ENCODE peak calls at places on chromosomes 13 and 19, in five cellular contexts. H is mucosa of gallbladder, F is T-helper 1 cell, Z is stromal cell of bone marrow, X is breast epithelium. D is an unnamed sample.

GRCh38 chr13:77545626-77546412 is 10.3 kb downstream of the SCEL start:
- DNase-seq in H (no peak), F (no peak), Z (no peak), X (no peak), D (no peak)

GRCh38 chr19:49064768-49065611 is at the start of gene NTF4:
- DNase-seq in X (peak), F (no peak), H (no peak), Z (no peak), D (no peak)

GRCh38 chr19:1445185-1445931 is 4.6 kb upstream of the APC2 start:
- DNase-seq in X (no peak), H (peak), Z (no peak), F (peak), D (no peak)

GRCh38 chr13:76852991-76853390 is 33.2 kb downstream of the KCTD12 start:
- DNase-seq in X (peak), H (no peak), Z (no peak), F (no peak), D (peak)

GRCh38 chr13:46507978-46508377 is 45.0 kb upstream of the LRCH1 start:
- DNase-seq in X (no peak), F (no peak), Z (no peak), H (no peak), D (no peak)

GRCh38 chr13:90299238-90299637 is 1048.2 kb upstream of the MIR17HG start:
- DNase-seq in F (no peak), X (no peak), H (no peak), Z (no peak), D (no peak)

GRCh38 chr13:78806457-78806856 is 147.5 kb upstream of the OBI1 start:
- DNase-seq in Z (no peak), H (no peak), F (no peak), X (no peak), D (no peak)

GRCh38 chr13:82654851-82655517 is 1227.3 kb downstream of the SLITRK1 start:
- DNase-seq in X (peak), Z (peak), H (peak), F (no peak), D (no peak)

GRCh38 chr19:13153627-13154240 is 3.5 kb downstream of the IER2 start:
- DNase-seq in H (no peak), X (peak), F (no peak), Z (no peak), D (no peak)

GRCh38 chr13:39835253-39835652 is 179.8 kb downstream of the COG6 start:
- DNase-seq in H (no peak), X (no peak), F (no peak), Z (peak), D (no peak)

GRCh38 chr19:23310729-23311211 is 60.6 kb upstream of the ZNF724 start:
- DNase-seq in H (no peak), Z (no peak), X (peak), F (no peak), D (no peak)

GRCh38 chr19:39104104-39104708 is 20.0 kb downstream of the ACP7 start:
- DNase-seq in X (no peak), F (no peak), H (no peak), Z (no peak), D (no peak)

GRCh38 chr19:17565611-17566010 is 10.2 kb downstream of the COLGALT1 start:
- DNase-seq in H (no peak), F (no peak), X (no peak), Z (no peak), D (no peak)

GRCh38 chr13:93036380-93036779 is 190.2 kb upstream of the GPC6 start:
- DNase-seq in X (no peak), H (no peak), F (no peak), Z (no peak), D (no peak)